ENCODE peak calls at places on chromosomes 1 and 21, in five cellular contexts. Y is fibroblast of villous mesenchyme; P is CD8-positive, alpha-beta T cell; M is MM.1S; O is psoas muscle. I is an unnamed sample.
A peak's percentile ranks its signal among the peaks of the same experiment; 100 is the strongest.

GRCh38 chr1:40774266-40774998 is 9.2 kb upstream of the KCNQ4 start:
- DNase-seq in Y (peak; percentile 21), P (peak; percentile 68), M (peak; percentile 38), O (no peak), I (no peak)

GRCh38 chr1:93955765-93956164 is 46.5 kb upstream of the GCLM start:
- DNase-seq in Y (no peak), P (no peak), M (no peak), O (no peak), I (no peak)

GRCh38 chr1:67607699-67608098 is 77.3 kb upstream of the GADD45A start:
- DNase-seq in Y (no peak), P (no peak), M (no peak), O (no peak), I (no peak)

GRCh38 chr1:21852282-21853129 is 40.4 kb downstream of the LDLRAD2 start:
- DNase-seq in Y (no peak), P (no peak), M (no peak), O (no peak), I (peak; percentile 3)

GRCh38 chr21:32364387-32364786 is 28.4 kb downstream of the URB1 start:
- DNase-seq in Y (peak; percentile 52), P (no peak), M (no peak), O (no peak), I (peak; percentile 10)

GRCh38 chr1:208007938-208008342 is 97.0 kb upstream of the CD34 start:
- DNase-seq in Y (peak; percentile 51), P (no peak), M (no peak), O (no peak), I (no peak)

GRCh38 chr1:206035027-206035426 is 11.3 kb upstream of the CTSE start:
- DNase-seq in Y (no peak), P (no peak), M (peak; percentile 84), O (no peak), I (peak; percentile 63)

GRCh38 chr1:33043267-33044090 is 6.8 kb upstream of the AK2 start:
- DNase-seq in Y (peak; percentile 87), P (no peak), M (no peak), O (no peak), I (no peak)

GRCh38 chr1:30631700-30632099 is 91.7 kb downstream of the MATN1 start:
- DNase-seq in Y (no peak), P (no peak), M (no peak), O (no peak), I (no peak)

GRCh38 chr1:202244841-202245261 is 51.3 kb downstream of the LGR6 start:
- DNase-seq in Y (no peak), P (no peak), M (no peak), O (no peak), I (no peak)

DNA sequence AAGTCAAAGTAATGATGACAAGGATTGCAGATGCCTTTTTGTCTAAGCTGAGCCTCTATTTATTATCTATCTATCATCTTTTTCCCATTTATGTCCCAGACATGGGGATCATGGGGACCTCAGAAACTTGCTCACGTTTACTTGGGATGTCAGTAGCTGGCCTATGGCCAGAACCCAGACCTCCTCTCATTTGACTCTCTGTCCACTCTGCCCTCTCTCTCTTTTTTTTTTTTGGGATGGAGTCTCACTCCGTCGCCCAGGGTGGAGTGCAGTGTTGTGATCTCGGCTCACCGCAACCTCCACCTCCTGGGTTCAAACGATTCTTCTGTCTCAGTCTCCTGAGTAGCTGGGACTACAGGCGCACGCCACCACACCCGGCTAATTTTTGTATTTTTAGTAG is 3.7 kb upstream of the ID3 start:
- DNase-seq in Y (no peak), P (no peak), M (no peak), O (no peak), I (no peak)
- H3K4me3 ChIP-seq in Y (no peak overlapping the region), P (no peak overlapping the region), M (no peak overlapping the region), O (no peak overlapping the region), I (no peak overlapping the region)

GRCh38 chr1:56575865-56576264 is 3.5 kb downstream of the PLPP3 start:
- DNase-seq in Y (no peak), P (no peak), M (no peak), O (no peak), I (no peak)
- H3K4me3 ChIP-seq in Y (no peak overlapping the region), P (no peak overlapping the region), M (no peak overlapping the region), O (peak overlapping the region; percentile 90), I (no peak overlapping the region)

DNA sequence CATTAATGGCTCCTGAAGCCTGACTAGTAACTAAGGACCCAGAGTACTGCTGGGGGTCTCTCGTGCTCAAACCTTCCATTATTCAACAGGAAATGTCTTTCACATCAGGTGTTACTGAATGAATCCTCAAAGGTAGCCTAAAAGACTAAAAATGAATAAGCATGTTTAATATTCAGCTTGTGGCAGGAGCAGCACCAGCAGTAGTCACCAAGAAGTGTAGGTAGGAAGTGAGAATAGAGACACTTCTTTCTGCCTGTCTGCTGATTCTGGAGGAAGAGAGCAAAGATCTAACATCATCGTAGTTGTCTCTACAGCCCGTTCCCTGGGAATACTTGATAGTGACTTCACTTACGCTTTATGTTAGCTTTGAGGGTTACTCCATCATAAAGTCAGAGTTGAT is 7.6 kb upstream of the SLC30A1 start:
- DNase-seq in Y (no peak), P (no peak), M (no peak), O (no peak), I (no peak)
- H3K4me3 ChIP-seq in Y (no peak overlapping the region), P (no peak overlapping the region), M (no peak overlapping the region), O (no peak overlapping the region), I (no peak overlapping the region)

GRCh38 chr1:101191049-101191448 is 45.8 kb upstream of the S1PR1 start:
- DNase-seq in Y (no peak), P (no peak), M (no peak), O (no peak), I (no peak)

GRCh38 chr1:101196668-101197067 is 40.2 kb upstream of the S1PR1 start:
- DNase-seq in Y (no peak), P (no peak), M (no peak), O (no peak), I (no peak)

GRCh38 chr1:101190441-101190840 is 46.4 kb upstream of the S1PR1 start:
- DNase-seq in Y (peak; percentile 22), P (no peak), M (no peak), O (no peak), I (no peak)

GRCh38 chr1:101198842-101199636 is 37.8 kb upstream of the S1PR1 start:
- DNase-seq in Y (no peak), P (no peak), M (no peak), O (no peak), I (no peak)

DNA sequence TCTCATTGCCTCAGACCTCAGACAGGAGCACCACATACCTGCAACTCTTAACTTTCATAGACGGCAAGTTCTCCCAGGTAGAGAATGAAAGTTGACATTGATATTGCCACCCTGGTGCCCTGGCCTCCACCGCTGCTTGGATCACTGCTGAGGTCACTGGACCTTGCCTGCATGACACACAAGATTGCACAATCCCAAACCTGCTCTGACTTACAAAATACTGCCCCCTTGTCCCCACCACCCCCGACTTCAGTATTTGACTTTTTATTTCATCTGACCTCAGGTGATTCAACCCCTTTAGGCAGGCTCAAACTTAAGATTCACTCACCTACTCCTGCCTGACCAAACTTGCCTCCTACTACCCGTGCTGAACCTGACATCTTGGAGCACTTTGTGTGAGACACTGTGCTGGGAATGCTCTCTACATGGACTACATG is 43.1 kb upstream of the S1PR1 start:
- DNase-seq in Y (no peak), P (no peak), M (no peak), O (no peak), I (no peak)
- H3K4me3 ChIP-seq in Y (no peak overlapping the region), P (no peak overlapping the region), M (no peak overlapping the region), O (no peak overlapping the region), I (no peak overlapping the region)

DNA sequence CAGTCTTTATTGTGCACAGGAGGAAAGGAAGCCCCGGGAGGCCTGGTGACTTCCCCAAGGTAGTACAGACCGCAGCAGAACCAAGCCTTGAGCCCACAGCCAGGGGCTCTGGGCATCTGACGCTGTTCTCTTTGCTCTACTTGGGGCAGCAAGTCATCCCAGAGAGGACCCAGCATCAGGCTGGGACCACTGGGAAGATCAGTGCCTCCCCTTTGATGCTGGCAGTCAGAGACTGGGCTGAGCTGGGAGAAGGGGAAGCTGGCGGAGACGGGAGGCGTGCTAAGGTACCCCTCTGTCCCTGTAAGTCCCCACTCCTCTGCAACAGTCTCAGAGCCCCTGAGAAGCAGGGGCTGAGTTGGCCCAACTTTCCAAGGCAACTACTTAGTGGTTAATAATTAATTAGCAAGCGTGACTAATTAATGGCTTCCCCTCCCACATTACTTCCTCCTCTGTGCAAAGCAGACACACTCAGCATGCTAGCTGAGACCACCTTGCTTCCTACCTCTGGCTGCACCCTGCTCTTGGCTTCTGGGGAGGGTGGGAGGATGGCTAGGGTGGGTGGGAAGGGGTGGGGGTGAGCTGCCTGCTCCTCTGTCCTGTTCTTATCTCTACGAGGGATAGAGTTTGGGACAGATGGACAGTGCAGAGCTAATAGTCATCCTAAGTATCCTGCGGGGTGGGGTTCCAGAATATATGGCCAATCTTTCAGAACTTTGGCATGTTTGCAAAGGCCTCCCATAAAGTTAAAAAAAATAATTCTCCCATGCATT is 1.3 kb downstream of the INAVA start:
- DNase-seq in Y (no peak), P (no peak), M (no peak), O (no peak), I (no peak)
- H3K4me3 ChIP-seq in Y (no peak overlapping the region), P (no peak overlapping the region), M (no peak overlapping the region), O (no peak overlapping the region), I (no peak overlapping the region)

GRCh38 chr1:27066313-27066630 is 53.6 kb upstream of the TENT5B start:
- DNase-seq in Y (no peak), P (no peak), M (no peak), O (no peak), I (no peak)
- H3K4me3 ChIP-seq in Y (no peak overlapping the region), P (no peak overlapping the region), M (no peak overlapping the region), O (no peak overlapping the region), I (no peak overlapping the region)

DNA sequence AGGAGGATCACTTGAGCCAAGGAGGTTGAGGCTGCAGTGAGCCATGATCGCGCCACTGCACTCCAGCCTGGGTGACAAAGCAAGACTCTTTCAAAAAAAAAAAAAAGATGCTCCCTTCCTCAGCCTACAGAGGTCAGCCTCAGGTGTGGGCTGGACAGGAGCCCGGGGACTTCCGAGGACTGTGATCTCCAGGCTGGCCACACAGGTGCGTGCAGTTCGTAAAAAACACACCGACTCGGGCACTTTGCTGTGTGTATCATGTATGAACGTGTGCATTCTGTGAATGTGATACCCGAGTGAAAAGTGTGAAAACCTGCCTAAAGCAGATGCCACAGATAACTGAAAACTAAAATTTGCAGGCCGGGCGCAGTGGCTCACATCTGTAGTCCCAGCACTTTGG is 8.4 kb upstream of the CCDC27 start:
- DNase-seq in Y (no peak), P (no peak), M (no peak), O (no peak), I (no peak)
- H3K4me3 ChIP-seq in Y (no peak overlapping the region), P (no peak overlapping the region), M (no peak overlapping the region), O (no peak overlapping the region), I (no peak overlapping the region)

DNA sequence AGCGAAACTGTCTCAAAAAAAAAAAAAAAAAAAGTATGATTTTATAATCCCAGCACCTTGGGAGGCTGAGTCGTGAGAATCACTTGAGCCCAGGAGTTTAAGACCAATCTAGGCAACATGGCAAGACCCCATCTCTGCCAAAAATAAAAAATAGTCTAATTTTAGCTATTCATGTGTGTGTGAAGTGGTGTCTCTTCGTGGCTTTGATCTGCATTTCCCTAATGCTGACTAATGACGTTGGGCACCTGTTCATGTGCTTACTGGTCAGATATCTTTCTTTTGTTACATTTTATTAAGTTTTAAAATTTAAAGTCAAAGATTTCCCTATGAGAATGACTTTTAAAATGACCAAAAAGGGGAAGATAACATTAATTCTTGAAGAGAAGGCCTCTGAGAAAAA is 31.0 kb downstream of the PSEN2 start:
- DNase-seq in Y (no peak), P (no peak), M (peak; percentile 80), O (no peak), I (no peak)
- H3K4me3 ChIP-seq in Y (no peak overlapping the region), P (no peak overlapping the region), M (no peak overlapping the region), O (no peak overlapping the region), I (no peak overlapping the region)

GRCh38 chr21:16420086-16420724 is 690.4 kb downstream of the USP25 start:
- DNase-seq in Y (peak; percentile 59), P (no peak), M (no peak), O (peak; percentile 40), I (no peak)
- H3K4me3 ChIP-seq in Y (peak overlapping the region; percentile 42), P (no peak overlapping the region), M (no peak overlapping the region), O (peak overlapping the region; percentile 71), I (no peak overlapping the region)